ENCODE peak calls at places on chromosomes 12 and 14, in eight cellular contexts. Z, R, F, B, A, Q, V and L are unnamed samples.

GRCh38 chr14:69118313-69118712 is 34.6 kb downstream of the DCAF5 start:
- DNase-seq in R (no peak), Z (no peak), B (no peak), Q (no peak), V (no peak), F (no peak), A (no peak), L (no peak)

GRCh38 chr12:66662729-66663128 is 16.1 kb downstream of the GRIP1 start:
- DNase-seq in F (no peak), B (no peak), R (no peak), Z (no peak), Q (no peak), A (no peak), V (peak; percentile 68), L (peak; percentile 42)

GRCh38 chr12:22538336-22538735 is 6.0 kb downstream of the C2CD5 start:
- DNase-seq in A (no peak), Q (no peak), V (no peak), R (no peak), F (no peak), Z (no peak), B (no peak), L (no peak)

GRCh38 chr12:122021822-122022392 is at the start of gene BCL7A:
- DNase-seq in B (peak; percentile 72), V (peak; percentile 72), F (no peak), R (peak; percentile 73), Q (peak; percentile 33), Z (peak; percentile 70), A (peak; percentile 66), L (peak; percentile 34)

GRCh38 chr14:42909659-42910058 is 1303.0 kb downstream of the LRFN5 start:
- DNase-seq in F (no peak), B (no peak), R (no peak), Z (no peak), V (no peak), A (no peak), Q (no peak), L (no peak)

GRCh38 chr14:55028066-55028465 is 1.0 kb downstream of the SOCS4 start:
- DNase-seq in A (no peak), R (no peak), F (no peak), B (no peak), V (no peak), Z (no peak), Q (no peak), L (no peak)

GRCh38 chr12:388547-389137 is 478 bp downstream of the KDM5A start:
- DNase-seq in R (peak; percentile 77), A (peak; percentile 25), Z (peak; percentile 15), B (peak; percentile 55), F (no peak), V (peak; percentile 25), Q (no peak), L (no peak)

GRCh38 chr12:19681007-19681406 is 241.7 kb downstream of the AEBP2 start:
- DNase-seq in R (no peak), V (no peak), F (no peak), A (no peak), Z (no peak), Q (no peak), B (no peak), L (no peak)

GRCh38 chr12:3295648-3296408 is 195.2 kb upstream of the PRMT8 start:
- DNase-seq in V (peak; percentile 39), A (peak; percentile 28), Z (peak; percentile 65), Q (no peak), F (peak; percentile 15), B (no peak), R (no peak), L (no peak)

GRCh38 chr14:50311337-50311973 is 574 bp downstream of the L2HGDH start:
- DNase-seq in Q (no peak), Z (no peak), F (no peak), V (no peak), B (no peak), R (no peak), A (no peak), L (no peak)

GRCh38 chr14:39946796-39947195 is 514.6 kb upstream of the FBXO33 start:
- DNase-seq in R (no peak), A (no peak), Q (no peak), F (no peak), V (peak; percentile 64), Z (no peak), B (no peak), L (peak; percentile 16)

GRCh38 chr12:132279184-132279889 is 50.1 kb downstream of the GALNT9 start:
- DNase-seq in Q (no peak), A (no peak), F (no peak), V (no peak), R (no peak), Z (peak; percentile 79), B (peak; percentile 62), L (no peak)

GRCh38 chr14:33307691-33308369 is 369.2 kb downstream of the NPAS3 start:
- DNase-seq in F (peak; percentile 83), Z (no peak), A (peak; percentile 77), R (no peak), V (peak; percentile 86), B (no peak), Q (no peak), L (peak; percentile 75)

GRCh38 chr12:116121453-116121871 is 156.0 kb downstream of the MED13L start:
- DNase-seq in Z (no peak), V (peak; percentile 49), Q (no peak), F (no peak), A (no peak), B (no peak), R (no peak), L (no peak)

GRCh38 chr12:122142857-122143256 is 31.2 kb downstream of the IL31 start:
- DNase-seq in Q (no peak), V (no peak), A (no peak), Z (no peak), R (no peak), B (no peak), F (no peak), L (no peak)

GRCh38 chr12:66900616-66901015 is 221.7 kb upstream of the GRIP1 start:
- DNase-seq in R (no peak), F (no peak), Z (no peak), Q (no peak), V (no peak), A (no peak), B (no peak), L (no peak)

GRCh38 chr14:104680806-104681688 is 8.4 kb upstream of the INF2 start:
- DNase-seq in F (no peak), Q (no peak), R (peak; percentile 74), A (peak; percentile 92), B (peak; percentile 64), V (peak; percentile 78), Z (peak; percentile 49), L (no peak)

GRCh38 chr12:26188132-26188531 is 7.2 kb upstream of the SSPN start:
- DNase-seq in Q (peak; percentile 43), R (no peak), F (peak; percentile 40), Z (no peak), A (no peak), B (no peak), V (peak; percentile 78), L (peak; percentile 58)

GRCh38 chr14:21475767-21476525 is 813 bp downstream of the RAB2B start:
- DNase-seq in A (no peak), F (no peak), B (no peak), Z (no peak), Q (no peak), V (no peak), R (no peak), L (no peak)

GRCh38 chr12:123973552-123974341 is 732 bp downstream of the ZNF664 start:
- DNase-seq in V (no peak), R (peak; percentile 51), F (no peak), Q (no peak), Z (peak; percentile 51), B (peak; percentile 68), A (peak; percentile 51), L (no peak)

GRCh38 chr14:33432407-33433023 is 493.8 kb downstream of the NPAS3 start:
- DNase-seq in Q (no peak), A (peak; percentile 33), F (no peak), V (peak; percentile 55), B (no peak), R (no peak), Z (no peak), L (peak; percentile 42)

DNA sequence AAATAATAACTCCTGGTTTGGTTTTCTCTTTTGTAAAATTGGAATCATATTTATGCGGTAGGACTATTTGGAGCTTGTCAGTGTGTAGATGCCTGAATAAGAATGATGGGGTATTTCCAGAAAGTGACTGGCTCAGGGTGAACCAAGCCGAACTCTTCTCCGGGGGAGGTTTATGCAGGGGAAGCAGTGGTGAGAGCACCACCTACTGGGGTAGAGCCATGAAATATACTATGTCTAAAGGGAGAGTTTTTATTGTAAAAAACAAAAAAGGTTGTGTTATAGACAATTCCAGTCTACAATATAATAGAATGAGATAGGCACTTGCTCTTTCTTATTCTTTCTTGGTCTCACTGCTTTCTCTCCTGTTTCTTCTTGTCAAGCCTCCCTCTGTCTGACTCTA is 222.9 kb upstream of the SLC16A7 start:
- DNase-seq in Z (no peak), R (peak; percentile 13), F (no peak), Q (peak; percentile 1), V (peak; percentile 6), A (no peak), B (no peak), L (no peak)
- TF ChIP-seq CTCF in Z (no peak), R (peak; percentile 4), F (peak; percentile 44), Q (peak; percentile 58), V (peak; percentile 22), A (no peak), B (no peak), L (peak; percentile 28)

GRCh38 chr14:23365353-23366162 is 586 bp upstream of the EFS start:
- DNase-seq in A (no peak), V (peak; percentile 13), B (no peak), Z (no peak), Q (no peak), R (no peak), F (no peak), L (no peak)

GRCh38 chr14:23370221-23370620 is 2.4 kb upstream of the IL25 start:
- DNase-seq in A (no peak), R (no peak), Q (no peak), V (no peak), Z (no peak), F (no peak), B (no peak), L (no peak)

GRCh38 chr14:23364604-23365352 is at the start of gene EFS:
- DNase-seq in B (no peak), A (no peak), V (peak; percentile 9), R (no peak), Z (peak; percentile 69), F (no peak), Q (no peak), L (no peak)

GRCh38 chr14:23364164-23364571 is 804 bp downstream of the EFS start:
- DNase-seq in Z (no peak), Q (no peak), A (no peak), R (no peak), B (no peak), V (no peak), F (no peak), L (no peak)

GRCh38 chr14:23366163-23366921 is 1.4 kb upstream of the EFS start:
- DNase-seq in F (peak; percentile 38), R (no peak), A (peak; percentile 39), Z (peak; percentile 79), V (peak; percentile 49), Q (peak; percentile 24), B (peak; percentile 72), L (peak; percentile 23)
- H3K4me3 ChIP-seq in F (peak overlapping the region; percentile 53), R (no peak overlapping the region), A (no peak overlapping the region), Z (peak overlapping the region; percentile 72), V (peak overlapping the region; percentile 40), Q (peak overlapping the region; percentile 69), B (peak overlapping the region; percentile 57), L (peak overlapping the region; percentile 53)

GRCh38 chr12:108967869-108968540 is 52.9 kb downstream of the SVOP start:
- DNase-seq in V (no peak), R (peak; percentile 12), Q (no peak), A (no peak), F (no peak), Z (no peak), B (no peak), L (no peak)
- TF ChIP-seq CTCF in V (peak; percentile 37), R (peak; percentile 50), Q (peak; percentile 29), A (peak; percentile 28), F (peak; percentile 52), Z (peak; percentile 42), B (peak; percentile 37), L (peak; percentile 24)

GRCh38 chr14:64970776-64971451 is 1.2 kb downstream of the RAB15 start:
- DNase-seq in Q (no peak), R (no peak), V (no peak), B (no peak), Z (no peak), F (no peak), A (no peak), L (no peak)
- H3K4me3 ChIP-seq in Q (peak overlapping the region; percentile 74), R (no peak overlapping the region), V (peak overlapping the region; percentile 71), B (peak overlapping the region; percentile 69), Z (peak overlapping the region; percentile 86), F (peak overlapping the region; percentile 44), A (no peak overlapping the region), L (peak overlapping the region; percentile 71)